ENCODE peak calls at places on chromosomes 5 and 9, in eight cellular contexts. H is IMR-90, L is WTC11, G is A549, F is K562, I is SK-N-SH, M is GM12878, N is HepG2. B is an unnamed sample.

GRCh38 chr5:41870621-41871048 is 410 bp upstream of the OXCT1 start:
- DNase-seq in H (no peak), L (no peak), G (no peak), F (no peak), I (no peak), M (no peak), N (no peak), B (no peak)

GRCh38 chr9:2597483-2597882 is 24.1 kb upstream of the VLDLR start:
- DNase-seq in H (peak), L (no peak), G (no peak), F (no peak), I (no peak), M (no peak), N (no peak), B (no peak)

GRCh38 chr5:15489571-15490235 is 10.3 kb upstream of the FBXL7 start:
- DNase-seq in H (no peak), L (no peak), G (no peak), F (no peak), I (no peak), M (no peak), N (no peak), B (no peak)

GRCh38 chr5:8857051-8857450 is 688.8 kb downstream of the SEMA5A start:
- DNase-seq in H (peak), L (no peak), G (no peak), F (no peak), I (no peak), M (no peak), N (no peak), B (no peak)

GRCh38 chr5:33369470-33370134 is 71.2 kb upstream of the TARS1 start:
- DNase-seq in H (peak), L (no peak), G (no peak), F (no peak), I (no peak), M (no peak), N (no peak), B (no peak)

GRCh38 chr9:115039686-115040085 is 78.3 kb downstream of the TNC start:
- DNase-seq in H (no peak), L (no peak), G (no peak), F (no peak), I (no peak), M (no peak), N (no peak), B (no peak)

GRCh38 chr5:138463335-138464017 is 1.8 kb upstream of the EGR1 start:
- DNase-seq in H (no peak), L (peak), G (peak), F (peak), I (peak), M (no peak), N (no peak), B (no peak)

GRCh38 chr5:134545070-134545868 is 19.8 kb downstream of the JADE2 start:
- DNase-seq in H (no peak), L (no peak), G (no peak), F (no peak), I (no peak), M (no peak), N (no peak), B (no peak)

GRCh38 chr9:121445986-121446385 is 53.7 kb downstream of the GGTA1 start:
- DNase-seq in H (no peak), L (peak), G (peak), F (no peak), I (no peak), M (no peak), N (no peak), B (no peak)

GRCh38 chr5:9104576-9105339 is 441.1 kb downstream of the SEMA5A start:
- DNase-seq in H (peak), L (no peak), G (no peak), F (no peak), I (no peak), M (no peak), N (no peak), B (no peak)

GRCh38 chr9:135804588-135805421 is 102.5 kb downstream of the CAMSAP1 start:
- DNase-seq in H (peak), L (peak), G (no peak), F (peak), I (peak), M (no peak), N (peak), B (peak)

GRCh38 chr5:129906177-129906887 is 2.1 kb downstream of the CHSY3 start:
- DNase-seq in H (no peak), L (peak), G (no peak), F (no peak), I (peak), M (no peak), N (peak), B (no peak)

GRCh38 chr5:177469750-177470525 is 3.5 kb downstream of the DBN1 start:
- DNase-seq in H (no peak), L (no peak), G (no peak), F (no peak), I (no peak), M (no peak), N (no peak), B (no peak)

GRCh38 chr5:170293273-170293672 is 4.3 kb downstream of the LCP2 start:
- DNase-seq in H (no peak), L (no peak), G (no peak), F (no peak), I (no peak), M (peak), N (no peak), B (no peak)

GRCh38 chr5:138230261-138230660 is 17.1 kb upstream of the CDC23 start:
- DNase-seq in H (peak), L (no peak), G (peak), F (no peak), I (peak), M (no peak), N (no peak), B (no peak)

GRCh38 chr9:97578846-97579245 is 54.3 kb downstream of the TSTD2 start:
- DNase-seq in H (no peak), L (no peak), G (no peak), F (no peak), I (no peak), M (no peak), N (no peak), B (no peak)

GRCh38 chr5:61933787-61934626 is 372.0 kb upstream of the KIF2A start:
- DNase-seq in H (peak), L (peak), G (peak), F (peak), I (peak), M (peak), N (peak), B (peak)

GRCh38 chr9:127360829-127361228 is 36.1 kb upstream of the SLC2A8 start:
- DNase-seq in H (peak), L (peak), G (peak), F (peak), I (peak), M (no peak), N (peak), B (no peak)

GRCh38 chr5:176466245-176466871 is 18.2 kb downstream of the FAF2 start:
- DNase-seq in H (peak), L (no peak), G (peak), F (no peak), I (no peak), M (no peak), N (peak), B (no peak)

GRCh38 chr5:66945389-66946349 is 250.9 kb downstream of the CD180 start:
- DNase-seq in H (peak), L (no peak), G (no peak), F (no peak), I (no peak), M (no peak), N (no peak), B (no peak)

GRCh38 chr5:68231414-68232076 is 16.0 kb downstream of the PIK3R1 start:
- DNase-seq in H (no peak), L (no peak), G (no peak), F (no peak), I (no peak), M (no peak), N (no peak), B (no peak)

GRCh38 chr9:9392755-9393154 is 1220.0 kb downstream of the PTPRD start:
- DNase-seq in H (no peak), L (peak), G (no peak), F (no peak), I (no peak), M (no peak), N (no peak), B (no peak)

GRCh38 chr9:136996361-136997281 is at the start of gene CLIC3:
- DNase-seq in H (no peak), L (peak), G (peak), F (peak), I (peak), M (no peak), N (peak), B (no peak)

GRCh38 chr9:32524558-32525461 is 1.2 kb downstream of the RIGI start:
- DNase-seq in H (no peak), L (no peak), G (no peak), F (no peak), I (no peak), M (peak), N (peak), B (no peak)

GRCh38 chr5:145981612-145982571 is 45.5 kb downstream of the SH3RF2 start:
- DNase-seq in H (no peak), L (no peak), G (peak), F (no peak), I (no peak), M (no peak), N (peak), B (no peak)

GRCh38 chr5:179731791-179732411 is 721 bp upstream of the MAML1 start:
- DNase-seq in H (peak), L (peak), G (no peak), F (no peak), I (no peak), M (peak), N (peak), B (peak)

GRCh38 chr9:121399883-121400607 is 30.0 kb upstream of the STOM start:
- DNase-seq in H (peak), L (no peak), G (peak), F (peak), I (peak), M (peak), N (peak), B (no peak)

GRCh38 chr5:102753889-102754498 is 1.1 kb upstream of the PAM start:
- DNase-seq in H (no peak), L (peak), G (no peak), F (no peak), I (peak), M (no peak), N (no peak), B (no peak)

GRCh38 chr5:41406424-41406823 is 104.0 kb downstream of the PLCXD3 start:
- DNase-seq in H (no peak), L (no peak), G (peak), F (no peak), I (no peak), M (no peak), N (peak), B (no peak)

GRCh38 chr9:128689293-128689770 is 310 bp downstream of the SET start:
- DNase-seq in H (no peak), L (peak), G (peak), F (no peak), I (peak), M (no peak), N (no peak), B (no peak)

GRCh38 chr5:80141147-80141671 is 106.1 kb downstream of the THBS4 start:
- DNase-seq in H (peak), L (peak), G (no peak), F (no peak), I (peak), M (no peak), N (no peak), B (peak)

GRCh38 chr9:81427870-81428269 is 261.5 kb downstream of the TLE1 start:
- DNase-seq in H (peak), L (no peak), G (no peak), F (no peak), I (no peak), M (no peak), N (no peak), B (no peak)
- TF ChIP-seq USF2 in H (no peak), L (no peak), G (no peak), F (no peak), I (no peak), M (no peak), N (no peak), B (no peak)

GRCh38 chr5:149916317-149917072 is 28.1 kb downstream of the PDE6A start:
- DNase-seq in H (no peak), L (no peak), G (no peak), F (no peak), I (no peak), M (no peak), N (no peak), B (no peak)

GRCh38 chr5:149917073-149917676 is 27.4 kb downstream of the PDE6A start:
- DNase-seq in H (peak), L (no peak), G (no peak), F (no peak), I (no peak), M (no peak), N (no peak), B (no peak)

GRCh38 chr5:149922950-149923349 is 21.6 kb downstream of the PDE6A start:
- DNase-seq in H (no peak), L (no peak), G (no peak), F (no peak), I (no peak), M (no peak), N (no peak), B (no peak)

GRCh38 chr5:149924481-149924880 is 20.1 kb downstream of the PDE6A start:
- DNase-seq in H (peak), L (no peak), G (no peak), F (no peak), I (no peak), M (no peak), N (no peak), B (no peak)

GRCh38 chr5:149921597-149921996 is 23.0 kb downstream of the PDE6A start:
- DNase-seq in H (no peak), L (no peak), G (no peak), F (no peak), I (no peak), M (no peak), N (no peak), B (no peak)
- TF ChIP-seq USF2 in H (no peak), L (no peak), G (no peak), F (no peak), I (no peak), M (no peak), N (no peak), B (no peak)

GRCh38 chr5:82339744-82340143 is 61.6 kb upstream of the RPS23 start:
- DNase-seq in H (no peak), L (no peak), G (no peak), F (no peak), I (no peak), M (no peak), N (no peak), B (no peak)
- TF ChIP-seq USF2 in H (no peak), L (no peak), G (no peak), F (no peak), I (no peak), M (no peak), N (no peak), B (no peak)

GRCh38 chr5:11064763-11065450 is 303.9 kb upstream of the DAP start:
- DNase-seq in H (no peak), L (no peak), G (no peak), F (no peak), I (no peak), M (no peak), N (no peak), B (no peak)

GRCh38 chr5:11072556-11072955 is 311.5 kb upstream of the DAP start:
- DNase-seq in H (no peak), L (no peak), G (no peak), F (no peak), I (peak), M (no peak), N (no peak), B (no peak)

DNA sequence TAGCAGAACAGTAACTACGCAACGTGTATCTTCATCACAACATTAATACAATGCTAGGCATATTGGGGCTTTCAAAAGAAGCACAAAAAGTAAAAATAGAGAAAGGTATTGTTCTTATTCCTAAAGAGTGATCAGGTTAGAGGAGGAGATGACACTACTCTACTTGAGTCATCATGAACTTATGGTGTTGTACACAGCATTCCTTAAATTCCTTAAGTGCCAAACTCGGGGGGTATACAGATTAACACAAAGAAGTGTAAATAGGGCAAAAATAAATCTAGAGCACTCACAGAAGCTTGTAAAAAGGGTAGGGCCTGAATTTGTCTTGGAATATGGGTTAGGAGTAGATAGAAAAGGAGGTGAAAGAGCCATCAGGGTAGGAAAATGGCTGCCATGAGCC is 308.0 kb upstream of the DAP start:
- DNase-seq in H (no peak), L (no peak), G (no peak), F (no peak), I (no peak), M (no peak), N (no peak), B (no peak)
- TF ChIP-seq USF2 in H (no peak), L (no peak), G (no peak), F (no peak), I (no peak), M (no peak), N (no peak), B (no peak)

GRCh38 chr5:108557686-108558085 is 175.8 kb upstream of the FBXL17 start:
- DNase-seq in H (peak), L (no peak), G (no peak), F (no peak), I (no peak), M (no peak), N (no peak), B (no peak)

GRCh38 chr5:108562205-108562454 is 180.2 kb upstream of the FBXL17 start:
- DNase-seq in H (no peak), L (no peak), G (no peak), F (no peak), I (no peak), M (no peak), N (no peak), B (no peak)

GRCh38 chr5:108561416-108562204 is 179.7 kb upstream of the FBXL17 start:
- DNase-seq in H (peak), L (no peak), G (no peak), F (no peak), I (no peak), M (no peak), N (no peak), B (no peak)

GRCh38 chr5:108564441-108564840 is 182.5 kb upstream of the FBXL17 start:
- DNase-seq in H (no peak), L (no peak), G (no peak), F (no peak), I (no peak), M (no peak), N (no peak), B (no peak)

GRCh38 chr5:108560581-108560980 is 178.7 kb upstream of the FBXL17 start:
- DNase-seq in H (peak), L (no peak), G (no peak), F (no peak), I (no peak), M (no peak), N (no peak), B (no peak)
- TF ChIP-seq USF2 in H (no peak), L (no peak), G (no peak), F (no peak), I (no peak), M (no peak), N (no peak), B (no peak)

GRCh38 chr5:5721881-5722280 is 299.4 kb downstream of the ICE1 start:
- DNase-seq in H (no peak), L (no peak), G (no peak), F (no peak), I (no peak), M (no peak), N (no peak), B (no peak)

DNA sequence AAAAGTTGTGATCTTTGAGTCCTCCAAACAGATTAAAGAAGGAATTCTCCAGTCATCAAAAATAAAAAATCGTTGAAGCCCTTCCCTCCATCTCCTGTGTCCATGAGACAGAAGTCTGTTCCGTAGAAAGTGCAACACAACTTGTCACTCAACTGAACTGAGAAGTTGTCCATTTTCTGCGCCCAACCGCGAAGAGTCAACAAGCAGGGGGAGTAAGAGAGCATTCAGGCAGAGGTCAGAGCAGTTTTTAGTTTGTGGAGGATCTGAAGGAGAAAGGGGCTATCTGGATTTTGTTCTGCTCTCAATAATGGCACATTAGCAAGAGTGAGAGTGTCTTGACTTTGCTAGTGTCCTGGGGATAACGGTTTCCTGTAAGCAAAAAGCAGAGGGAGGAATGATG is 303.9 kb downstream of the ICE1 start:
- DNase-seq in H (no peak), L (no peak), G (no peak), F (no peak), I (no peak), M (no peak), N (no peak), B (no peak)
- TF ChIP-seq USF2 in H (no peak), L (no peak), G (no peak), F (no peak), I (no peak), M (no peak), N (no peak), B (no peak)

GRCh38 chr9:14962193-14962899 is 52.1 kb upstream of the FREM1 start:
- DNase-seq in H (no peak), L (no peak), G (no peak), F (no peak), I (no peak), M (no peak), N (no peak), B (no peak)
- TF ChIP-seq USF2 in H (no peak), L (no peak), G (no peak), F (no peak), I (no peak), M (no peak), N (no peak), B (no peak)

GRCh38 chr5:135880801-135881200 is 14.8 kb downstream of the IL9 start:
- DNase-seq in H (no peak), L (no peak), G (no peak), F (no peak), I (no peak), M (no peak), N (no peak), B (no peak)
- TF ChIP-seq USF2 in H (no peak), L (no peak), G (no peak), F (no peak), I (no peak), M (no peak), N (no peak), B (no peak)

DNA sequence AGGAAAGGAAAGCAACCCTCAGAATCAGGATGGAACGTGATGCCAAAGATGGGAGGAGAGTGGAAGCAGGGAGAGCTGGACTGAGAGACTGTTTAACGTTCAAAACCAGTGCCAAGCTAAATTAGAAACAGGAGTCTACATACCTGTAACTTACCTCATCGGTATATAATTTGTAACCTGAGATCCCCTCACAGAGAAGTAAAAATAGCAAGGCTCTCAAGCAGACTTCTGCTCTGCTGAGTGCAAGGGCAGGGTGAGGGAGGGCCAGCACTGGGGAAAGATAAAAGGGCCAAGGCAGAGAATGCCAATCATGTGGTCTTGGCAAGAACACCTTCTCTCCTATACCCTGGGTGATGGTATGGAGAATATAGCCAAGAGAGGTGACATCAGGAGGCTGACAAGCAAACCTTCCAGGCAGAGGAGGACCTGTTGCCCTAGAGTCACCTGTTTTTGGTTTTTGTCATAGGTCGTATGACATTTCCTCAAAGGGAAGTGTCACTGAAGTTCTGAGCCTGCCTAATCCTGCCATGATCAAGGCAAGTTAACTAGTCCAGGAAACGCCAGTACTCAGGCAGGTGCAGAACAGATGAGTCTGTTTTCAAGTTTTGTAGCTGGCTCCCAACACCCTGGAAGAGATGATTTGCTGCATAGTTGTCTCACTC is 472.0 kb downstream of the NFIB start:
- DNase-seq in H (no peak), L (no peak), G (no peak), F (no peak), I (no peak), M (no peak), N (no peak), B (no peak)
- TF ChIP-seq USF2 in H (no peak), L (no peak), G (no peak), F (no peak), I (no peak), M (no peak), N (no peak), B (no peak)

GRCh38 chr5:122836947-122837346 is 8.5 kb upstream of the SNX24 start:
- DNase-seq in H (no peak), L (no peak), G (no peak), F (no peak), I (no peak), M (no peak), N (no peak), B (no peak)
- TF ChIP-seq USF2 in H (no peak), L (no peak), G (no peak), F (no peak), I (no peak), M (no peak), N (no peak), B (no peak)